ENCODE peak calls at places on chromosome X, in six cellular contexts. B is NCI-H2081; D is NCI-H187 treated with DMSO at 0.1 percent for 48 hours; Y is stimulated activated naive CD8-positive, alpha-beta T cell treated with anti-CD3 and anti-CD28 coated beads, Interleukin-15, amount 100 ng/mL, for 72 hours; U is SW480; Z is mucosa of gallbladder. J is an unnamed sample.

GRCh38 chrX:120477453-120477852 is 8.4 kb upstream of the LAMP2 start:
- DNase-seq in B (no peak), D (no peak), Y (no peak), U (no peak), Z (no peak), J (no peak)

GRCh38 chrX:103774070-103774642 is 2.5 kb upstream of the PLP1 start:
- DNase-seq in B (peak), D (no peak), Y (no peak), U (peak), Z (no peak), J (peak)

GRCh38 chrX:45070116-45071007 is 130.3 kb downstream of the DIPK2B start:
- DNase-seq in B (peak), D (no peak), Y (no peak), U (peak), Z (no peak), J (peak)

GRCh38 chrX:96843566-96843965 is 40.1 kb upstream of the RPA4 start:
- DNase-seq in B (no peak), D (no peak), Y (no peak), U (no peak), Z (no peak), J (no peak)

GRCh38 chrX:40343319-40343718 is 237.5 kb upstream of the ATP6AP2 start:
- DNase-seq in B (no peak), D (no peak), Y (no peak), U (no peak), Z (no peak), J (no peak)

GRCh38 chrX:34585561-34585960 is 71.5 kb downstream of the TMEM47 start:
- DNase-seq in B (peak), D (no peak), Y (no peak), U (no peak), Z (no peak), J (no peak)

GRCh38 chrX:30262763-30263162 is 15.8 kb downstream of the MAGEB1 start:
- DNase-seq in B (no peak), D (no peak), Y (no peak), U (no peak), Z (no peak), J (no peak)

GRCh38 chrX:96407501-96407900 is 277.1 kb upstream of the DIAPH2 start:
- DNase-seq in B (no peak), D (no peak), Y (no peak), U (no peak), Z (peak), J (peak)

GRCh38 chrX:53714580-53715335 is 28.2 kb upstream of the HUWE1 start:
- DNase-seq in B (no peak), D (no peak), Y (peak), U (peak), Z (peak), J (peak)